ENCODE peak calls at places on chromosomes 16 and 17, in nine cellular contexts. P is astrocyte of the cerebellum; H is CD4-positive, alpha-beta T cell; N is NCI-H82; G is activated CD4-positive, alpha-beta T cell treated with anti-CD3 and anti-CD28 coated beads, Interleukin-2, amount 10 ng/mL, durations not matched to agents 24 days and 14 days; S is T-cell; F is cardiac muscle cell; U is pancreas; B is brain microvascular endothelial cell. E is an unnamed sample.

GRCh38 chr17:30554839-30555751 is 77.9 kb downstream of the GOSR1 start:
- DNase-seq in P (no peak), B (peak; percentile 16), G (no peak), H (no peak), U (no peak), F (peak; percentile 40), S (no peak), N (peak; percentile 82), E (no peak)

GRCh38 chr17:1720856-1721386 is 3.6 kb upstream of the WDR81 start:
- DNase-seq in N (peak; percentile 77), S (peak; percentile 60), G (peak; percentile 91), F (peak; percentile 67), B (peak; percentile 33), U (no peak), H (peak; percentile 66), P (no peak), E (peak; percentile 73)

GRCh38 chr16:56275801-56276200 is 84.5 kb downstream of the GNAO1 start:
- DNase-seq in N (no peak), F (no peak), U (no peak), B (no peak), G (no peak), H (no peak), S (no peak), P (no peak), E (no peak)

GRCh38 chr17:19570497-19571151 is 37.0 kb downstream of the SLC47A1 start:
- DNase-seq in S (no peak), U (no peak), F (no peak), P (no peak), H (no peak), B (no peak), G (no peak), N (no peak), E (no peak)

GRCh38 chr16:11586856-11587642 is at the start of gene LITAF:
- DNase-seq in P (no peak), B (no peak), F (peak; percentile 64), N (no peak), H (peak; percentile 46), G (peak; percentile 87), U (peak; percentile 77), S (peak; percentile 56), E (peak; percentile 70)

GRCh38 chr17:77645441-77646430 is 312.8 kb upstream of the TNRC6C start:
- DNase-seq in B (peak; percentile 7), S (peak; percentile 59), P (no peak), G (peak; percentile 84), F (peak; percentile 60), H (peak; percentile 43), U (no peak), N (peak; percentile 72), E (peak; percentile 41)

GRCh38 chr17:41322264-41322902 is 6.9 kb upstream of the KRTAP17-1 start:
- DNase-seq in F (peak; percentile 67), G (no peak), B (peak; percentile 64), P (peak; percentile 46), S (no peak), H (no peak), U (no peak), N (peak; percentile 18), E (no peak)

GRCh38 chr17:15048381-15048780 is 216.7 kb downstream of the PMP22 start:
- DNase-seq in N (no peak), F (no peak), G (no peak), S (no peak), U (no peak), P (no peak), B (no peak), H (no peak), E (no peak)

GRCh38 chr16:8866884-8867482 is 1.8 kb downstream of the CARHSP1 start:
- DNase-seq in N (no peak), S (no peak), B (no peak), F (no peak), G (peak; percentile 67), P (no peak), U (peak; percentile 83), H (no peak), E (peak; percentile 36)

GRCh38 chr17:27475070-27475673 is 18.9 kb downstream of the KSR1 start:
- DNase-seq in P (no peak), G (peak; percentile 72), U (no peak), N (no peak), F (no peak), H (no peak), S (no peak), B (no peak), E (no peak)

GRCh38 chr17:7560172-7561027 is 1.3 kb upstream of the SENP3 start:
- DNase-seq in F (peak; percentile 68), N (peak; percentile 83), S (peak; percentile 47), U (no peak), H (peak; percentile 49), G (peak; percentile 89), B (peak; percentile 49), P (no peak), E (peak; percentile 82)

GRCh38 chr17:17303010-17303846 is at the start of gene NT5M:
- DNase-seq in U (peak; percentile 87), F (peak; percentile 80), G (peak; percentile 94), H (peak; percentile 59), S (peak; percentile 40), B (peak; percentile 34), P (no peak), N (peak; percentile 95), E (peak; percentile 85)

GRCh38 chr17:50918071-50918932 is 52.1 kb upstream of the TOB1 start:
- DNase-seq in F (no peak), B (no peak), S (no peak), P (no peak), N (no peak), G (no peak), U (peak; percentile 73), H (no peak), E (no peak)

GRCh38 chr16:881219-882097 is 80.9 kb upstream of the GNG13 start:
- DNase-seq in U (no peak), N (no peak), F (no peak), G (no peak), P (no peak), H (no peak), B (no peak), S (no peak), E (no peak)

GRCh38 chr17:60151355-60151754 is 1.6 kb downstream of the CA4 start:
- DNase-seq in S (no peak), H (no peak), B (no peak), U (no peak), P (no peak), G (peak; percentile 71), F (no peak), N (peak; percentile 93), E (no peak)

GRCh38 chr16:65069090-65069489 is 52.8 kb downstream of the CDH11 start:
- DNase-seq in B (peak; percentile 63), P (peak; percentile 75), N (no peak), U (no peak), H (no peak), S (no peak), G (no peak), F (peak; percentile 75), E (no peak)

GRCh38 chr17:70636517-70637133 is 467.3 kb downstream of the KCNJ2 start:
- DNase-seq in H (no peak), P (peak; percentile 33), S (no peak), B (peak; percentile 16), U (no peak), F (peak; percentile 63), G (peak; percentile 58), N (peak; percentile 61), E (no peak)

E was measured in nephron progenitor cell.